ENCODE peak calls at places on chromosomes 11 and 22, in eight cellular contexts. C is suprapubic skin; E is T-cell; Y is AG10803; Q is Kasumi-1; I is uterus; H is HT1080; J is activated gamma-delta T cell treated with anti-CD3 and anti-CD28 coated beads, Interleukin-2, amount 50 U/mL, for 16 hours. U is an unnamed sample.

GRCh38 chr11:66339686-66340483 is 3.7 kb upstream of the RIN1 start:
- DNase-seq in H (no peak), Q (no peak), I (no peak), J (no peak), Y (no peak), E (no peak), C (no peak), U (no peak)

GRCh38 chr11:70483077-70483861 is 84.9 kb downstream of the CTTN start:
- DNase-seq in Y (peak), J (no peak), C (no peak), Q (no peak), E (no peak), I (no peak), H (peak), U (peak)

GRCh38 chr11:131943296-131943695 is 572.9 kb downstream of the NTM start:
- DNase-seq in I (no peak), Y (no peak), E (no peak), Q (no peak), H (no peak), J (no peak), C (no peak), U (no peak)

GRCh38 chr11:21675049-21675616 is 517.8 kb upstream of the ANO5 start:
- DNase-seq in J (no peak), C (no peak), Q (no peak), I (no peak), H (no peak), E (no peak), Y (no peak), U (no peak)

GRCh38 chr11:2325719-2326118 is 23.9 kb downstream of the TSPAN32 start:
- DNase-seq in J (no peak), Q (no peak), I (no peak), E (no peak), Y (peak), C (peak), H (no peak), U (peak)

GRCh38 chr11:130087294-130087926 is 17.7 kb downstream of the APLP2 start:
- DNase-seq in Q (no peak), E (no peak), H (no peak), I (no peak), C (no peak), J (no peak), Y (no peak), U (no peak)

GRCh38 chr22:21446128-21446826 is 20.9 kb upstream of the TMEM191C start:
- DNase-seq in E (no peak), Y (no peak), J (no peak), C (peak), Q (no peak), I (no peak), H (no peak), U (no peak)

GRCh38 chr11:959027-959426 is 33.4 kb downstream of the AP2A2 start:
- DNase-seq in J (no peak), Y (no peak), C (no peak), I (no peak), Q (no peak), H (no peak), E (no peak), U (no peak)

GRCh38 chr22:35552186-35552842 is 11.7 kb downstream of the RASD2 start:
- DNase-seq in E (peak), H (peak), Y (no peak), J (peak), C (no peak), I (no peak), Q (peak), U (peak)

GRCh38 chr11:74676596-74676995 is 54.6 kb downstream of the CHRDL2 start:
- DNase-seq in C (no peak), Y (no peak), J (no peak), E (no peak), I (no peak), H (no peak), Q (no peak), U (no peak)

GRCh38 chr11:111312076-111312475 is 13.7 kb downstream of the POU2AF3 start:
- DNase-seq in I (no peak), E (no peak), Q (no peak), C (no peak), J (no peak), H (no peak), Y (no peak), U (no peak)

GRCh38 chr11:126282361-126282741 is 542 bp upstream of the TIRAP start:
- DNase-seq in Y (peak), H (no peak), I (peak), C (no peak), E (peak), J (no peak), Q (peak), U (peak)

GRCh38 chr11:2265396-2265795 is 5.0 kb downstream of the ASCL2 start:
- DNase-seq in J (no peak), Q (peak), E (no peak), H (no peak), Y (no peak), C (no peak), I (no peak), U (no peak)

GRCh38 chr22:37906364-37907008 is 389 bp downstream of the MICALL1 start:
- DNase-seq in Q (no peak), H (no peak), E (peak), C (no peak), I (peak), Y (no peak), J (peak), U (peak)

GRCh38 chr22:36839356-36840073 is 21.3 kb upstream of the NCF4 start:
- DNase-seq in Y (no peak), Q (no peak), H (peak), E (no peak), C (no peak), J (no peak), I (no peak), U (peak)

GRCh38 chr11:95545116-95545875 is 244.3 kb downstream of the FAM76B start:
- DNase-seq in E (no peak), C (no peak), Q (no peak), I (no peak), H (no peak), J (no peak), Y (no peak), U (no peak)

GRCh38 chr11:35304393-35304790 is 115.0 kb downstream of the SLC1A2 start:
- DNase-seq in J (no peak), H (peak), I (no peak), C (no peak), Q (peak), Y (peak), E (no peak), U (peak)

GRCh38 chr11:102495161-102496042 is 35.1 kb downstream of the MMP7 start:
- DNase-seq in Y (peak), Q (peak), C (no peak), J (peak), H (peak), E (peak), I (peak), U (peak)

GRCh38 chr11:116742104-116742503 is 30.7 kb downstream of the BUD13 start:
- DNase-seq in C (no peak), Y (no peak), Q (no peak), E (no peak), H (no peak), I (no peak), J (no peak), U (no peak)

GRCh38 chr11:78319453-78319955 is 98.1 kb downstream of the GAB2 start:
- DNase-seq in H (no peak), C (no peak), I (no peak), E (no peak), J (no peak), Y (peak), Q (no peak), U (peak)

GRCh38 chr11:9525116-9525515 is 48.4 kb upstream of the WEE1 start:
- DNase-seq in E (no peak), H (no peak), Q (no peak), I (no peak), Y (no peak), J (no peak), C (no peak), U (no peak)

GRCh38 chr11:90204832-90205646 is 17.8 kb downstream of the CHORDC1 start:
- DNase-seq in I (no peak), C (no peak), Q (peak), E (no peak), J (no peak), H (peak), Y (peak), U (peak)

GRCh38 chr11:62669420-62670161 is 1.9 kb upstream of the UQCC3 start:
- DNase-seq in J (no peak), C (no peak), E (no peak), I (no peak), H (no peak), Y (no peak), Q (no peak), U (no peak)

GRCh38 chr11:64226507-64227051 is 505 bp downstream of the NUDT22 start:
- DNase-seq in I (peak), J (peak), H (peak), Q (peak), C (no peak), E (peak), Y (no peak), U (peak)

GRCh38 chr11:87421422-87421821 is 383.7 kb downstream of the TMEM135 start:
- DNase-seq in Y (peak), H (peak), C (no peak), E (no peak), I (no peak), Q (peak), J (no peak), U (peak)

GRCh38 chr11:986270-986951 is 50.1 kb downstream of the MUC6 start:
- DNase-seq in I (no peak), E (no peak), Y (no peak), J (no peak), C (no peak), Q (no peak), H (no peak), U (no peak)

GRCh38 chr11:107705027-107705426 is 6.8 kb downstream of the SLN start:
- DNase-seq in I (no peak), Y (peak), Q (no peak), H (peak), E (no peak), C (no peak), J (no peak), U (peak)

GRCh38 chr11:28581286-28582242 is 473.4 kb downstream of the METTL15 start:
- DNase-seq in Q (no peak), Y (peak), J (no peak), I (no peak), E (no peak), C (no peak), H (peak), U (peak)

GRCh38 chr11:57476883-57477506 is 16.7 kb downstream of the RTN4RL2 start:
- DNase-seq in Q (peak), I (no peak), J (no peak), C (no peak), Y (no peak), E (no peak), H (no peak), U (peak)

GRCh38 chr11:8707541-8708270 is 25.1 kb downstream of the RPL27A start:
- DNase-seq in Q (no peak), J (no peak), Y (no peak), C (no peak), E (no peak), I (peak), H (no peak), U (no peak)

GRCh38 chr11:125429174-125429707 is 66.8 kb downstream of the FEZ1 start:
- DNase-seq in I (peak), Q (peak), H (no peak), C (no peak), E (no peak), J (peak), Y (peak), U (peak)

GRCh38 chr11:77409046-77409445 is 64.8 kb downstream of the PAK1 start:
- DNase-seq in I (no peak), E (no peak), Y (no peak), H (no peak), C (no peak), J (no peak), Q (no peak), U (no peak)

GRCh38 chr22:46195487-46196165 is 45.3 kb downstream of the PPARA start:
- DNase-seq in H (no peak), C (no peak), Q (no peak), J (no peak), E (no peak), I (no peak), Y (no peak), U (no peak)

GRCh38 chr22:21815357-21815756 is 52.1 kb downstream of the MAPK1 start:
- DNase-seq in Q (no peak), J (no peak), H (no peak), E (no peak), C (no peak), I (no peak), Y (no peak), U (no peak)

U was measured in EL.